ENCODE peak calls at places on chromosomes 1 and 21, in six cellular contexts. Q, M, D, T, W and K are unnamed samples.
A peak's percentile ranks its signal among the peaks of the same experiment; 100 is the strongest.

GRCh38 chr1:55352080-55352800 is 137.1 kb upstream of the USP24 start:
- DNase-seq in Q (no peak), M (no peak), D (no peak), T (peak; percentile 56), W (peak; percentile 83), K (no peak)

GRCh38 chr1:109764561-109765482 is 1.1 kb upstream of the EPS8L3 start:
- DNase-seq in Q (peak; percentile 41), M (no peak), D (peak; percentile 39), T (peak; percentile 10), W (peak; percentile 48), K (no peak)

GRCh38 chr1:156504062-156504813 is 3.7 kb upstream of the MEF2D start:
- DNase-seq in Q (no peak), M (no peak), D (no peak), T (no peak), W (no peak), K (no peak)

GRCh38 chr1:34872133-34872503 is 12.6 kb upstream of the SMIM12 start:
- DNase-seq in Q (no peak), M (no peak), D (no peak), T (no peak), W (no peak), K (no peak)

GRCh38 chr1:117852846-117853555 is 76.4 kb downstream of the GDAP2 start:
- DNase-seq in Q (no peak), M (no peak), D (no peak), T (no peak), W (no peak), K (no peak)

GRCh38 chr1:9010781-9011323 is 15.4 kb downstream of the SLC2A7 start:
- DNase-seq in Q (no peak), M (no peak), D (peak; percentile 89), T (peak; percentile 31), W (peak; percentile 78), K (no peak)

GRCh38 chr21:45223236-45223992 is 64.3 kb downstream of the POFUT2 start:
- DNase-seq in Q (no peak), M (no peak), D (no peak), T (no peak), W (no peak), K (no peak)

GRCh38 chr1:70044832-70045231 is 160.5 kb downstream of the LRRC40 start:
- DNase-seq in Q (no peak), M (no peak), D (no peak), T (no peak), W (no peak), K (no peak)

GRCh38 chr1:162373541-162374375 is 2.9 kb downstream of the SPATA46 start:
- DNase-seq in Q (peak; percentile 61), M (no peak), D (no peak), T (no peak), W (peak; percentile 34), K (no peak)

GRCh38 chr1:14602131-14602530 is 3.6 kb downstream of the KAZN start:
- DNase-seq in Q (no peak), M (no peak), D (no peak), T (peak; percentile 25), W (peak; percentile 91), K (peak; percentile 47)

GRCh38 chr1:50421768-50422674 is 1.2 kb downstream of the DMRTA2 start:
- DNase-seq in Q (no peak), M (no peak), D (no peak), T (no peak), W (no peak), K (no peak)

GRCh38 chr1:193019442-193020026 is 39.6 kb downstream of the UCHL5 start:
- DNase-seq in Q (no peak), M (no peak), D (no peak), T (no peak), W (no peak), K (no peak)

GRCh38 chr1:162177126-162177525 is 107.6 kb downstream of the NOS1AP start:
- DNase-seq in Q (no peak), M (no peak), D (no peak), T (no peak), W (no peak), K (no peak)

GRCh38 chr1:152143147-152143845 is 15.7 kb downstream of the RPTN start:
- DNase-seq in Q (no peak), M (no peak), D (no peak), T (no peak), W (no peak), K (no peak)

GRCh38 chr21:29208666-29209059 is 78.2 kb downstream of the MAP3K7CL start:
- DNase-seq in Q (no peak), M (no peak), D (no peak), T (no peak), W (no peak), K (no peak)

GRCh38 chr1:223811634-223812101 is 34.1 kb downstream of the TP53BP2 start:
- DNase-seq in Q (no peak), M (no peak), D (no peak), T (no peak), W (no peak), K (no peak)

GRCh38 chr1:229024528-229025119 is 246.3 kb upstream of the RAB4A start:
- DNase-seq in Q (peak; percentile 88), M (no peak), D (no peak), T (peak; percentile 33), W (peak; percentile 88), K (peak; percentile 88)

GRCh38 chr1:177368255-177368654 is 197.5 kb downstream of the BRINP2 start:
- DNase-seq in Q (no peak), M (no peak), D (no peak), T (no peak), W (no peak), K (no peak)

GRCh38 chr1:89365206-89365605 is 1.3 kb downstream of the GBP6 start:
- DNase-seq in Q (no peak), M (no peak), D (no peak), T (no peak), W (no peak), K (no peak)

GRCh38 chr1:46622341-46622740 is 5.7 kb upstream of the MOB3C start:
- DNase-seq in Q (no peak), M (no peak), D (no peak), T (no peak), W (peak; percentile 68), K (no peak)

GRCh38 chr1:209723761-209724693 is 19.4 kb downstream of the HSD11B1 start:
- DNase-seq in Q (no peak), M (no peak), D (no peak), T (no peak), W (no peak), K (no peak)

DNA sequence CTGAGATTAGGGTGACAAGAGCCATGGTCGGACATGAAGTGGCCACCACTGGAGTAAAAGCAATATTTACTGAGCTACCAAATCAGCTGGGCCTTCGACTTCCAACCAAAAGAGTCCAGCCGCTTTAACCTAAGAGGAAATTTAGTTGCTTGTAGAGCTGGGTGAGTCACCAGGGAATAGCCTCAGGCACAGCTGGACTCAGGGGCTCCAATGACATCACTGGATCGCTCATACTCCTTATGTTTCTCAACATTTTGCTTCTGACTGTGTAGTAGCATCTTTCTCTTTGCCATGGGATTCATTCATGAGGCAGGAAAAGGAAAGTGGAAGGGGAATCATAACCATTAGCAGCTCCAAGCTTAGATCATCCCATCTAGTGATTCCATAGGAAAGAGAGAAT is 664.4 kb downstream of the MATN1 start:
- DNase-seq in Q (peak; percentile 83), M (no peak), D (no peak), T (no peak), W (no peak), K (no peak)
- H3K27ac ChIP-seq in Q (no peak overlapping the region), M (no peak overlapping the region), D (no peak overlapping the region), T (no peak overlapping the region), W (no peak overlapping the region), K (no peak overlapping the region)

GRCh38 chr1:227330709-227331108 is 12.4 kb upstream of the CDC42BPA start:
- DNase-seq in Q (no peak), M (no peak), D (no peak), T (no peak), W (no peak), K (no peak)
- H3K4me1 ChIP-seq in Q (no peaks in the 10 kb centered on the region), M (no peaks in the 10 kb centered on the region), D (no peaks in the 10 kb centered on the region), T (no peaks in the 10 kb centered on the region), W (no peaks in the 10 kb centered on the region), K (no peaks in the 10 kb centered on the region)

GRCh38 chr21:26167593-26167992 is 3.0 kb downstream of the APP start:
- DNase-seq in Q (no peak), M (no peak), D (no peak), T (no peak), W (no peak), K (no peak)
- H3K4me3 ChIP-seq in Q (no peak overlapping the region), M (no peak overlapping the region), D (no peak overlapping the region), T (peak overlapping the region; percentile 95), W (peak overlapping the region; percentile 4), K (no peak overlapping the region)

DNA sequence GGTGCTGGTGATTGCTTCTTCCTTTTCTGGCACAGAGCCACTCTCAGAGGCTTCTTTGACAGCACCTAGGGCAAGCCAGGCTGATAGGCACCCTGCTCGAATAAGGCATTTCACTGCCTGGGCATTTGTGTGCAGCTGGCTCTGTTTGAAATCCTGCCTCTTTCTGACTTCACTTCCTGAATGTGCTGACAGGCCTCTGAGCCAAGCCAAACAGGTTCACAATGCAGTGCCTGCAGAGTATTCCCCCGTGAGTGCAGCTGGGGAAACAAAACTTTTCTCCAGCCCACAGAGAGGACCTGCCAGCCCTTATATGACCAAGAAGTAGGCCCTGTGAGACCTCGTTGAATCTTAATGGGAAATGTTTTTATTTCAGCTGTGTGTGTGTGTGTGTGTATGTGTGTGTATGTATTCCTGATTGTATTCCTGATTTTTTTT is 10.4 kb downstream of the JUN start:
- DNase-seq in Q (no peak), M (no peak), D (no peak), T (peak; percentile 67), W (peak; percentile 80), K (peak; percentile 85)
- H3K27ac ChIP-seq in Q (no peak overlapping the region), M (peak overlapping the region; percentile 54), D (peak overlapping the region; percentile 11), T (peak overlapping the region; percentile 81), W (peak overlapping the region; percentile 74), K (peak overlapping the region; percentile 99)

GRCh38 chr1:200620273-200621131 is at the start of gene KIF14:
- DNase-seq in Q (peak; percentile 97), M (no peak), D (peak; percentile 98), T (peak; percentile 93), W (peak; percentile 95), K (peak; percentile 98)
- H3K4me1 ChIP-seq in Q (peaks cover 4% of the 10 kb centered on the region), M (peaks cover 19% of the 10 kb centered on the region), D (peaks cover 24% of the 10 kb centered on the region), T (peaks cover 22% of the 10 kb centered on the region), W (peaks cover 19% of the 10 kb centered on the region), K (no peaks in the 10 kb centered on the region)

GRCh38 chr1:65044411-65044810 is 78.1 kb upstream of the JAK1 start:
- DNase-seq in Q (no peak), M (no peak), D (no peak), T (no peak), W (no peak), K (no peak)

GRCh38 chr1:65048325-65048724 is 82.0 kb upstream of the JAK1 start:
- DNase-seq in Q (no peak), M (no peak), D (no peak), T (no peak), W (no peak), K (no peak)

GRCh38 chr1:65041014-65041413 is 74.7 kb upstream of the JAK1 start:
- DNase-seq in Q (no peak), M (no peak), D (peak; percentile 76), T (peak; percentile 30), W (no peak), K (peak; percentile 52)

GRCh38 chr1:65042467-65042866 is 76.1 kb upstream of the JAK1 start:
- DNase-seq in Q (no peak), M (no peak), D (no peak), T (no peak), W (no peak), K (no peak)

GRCh38 chr1:65045022-65045786 is 78.9 kb upstream of the JAK1 start:
- DNase-seq in Q (no peak), M (no peak), D (no peak), T (no peak), W (no peak), K (no peak)
- H3K4me3 ChIP-seq in Q (no peak overlapping the region), M (no peak overlapping the region), D (no peak overlapping the region), T (no peak overlapping the region), W (no peak overlapping the region), K (no peak overlapping the region)

GRCh38 chr1:157734328-157734727 is 33.8 kb upstream of the FCRL3 start:
- DNase-seq in Q (no peak), M (no peak), D (no peak), T (no peak), W (no peak), K (no peak)
- H3K27ac ChIP-seq in Q (no peak overlapping the region), M (no peak overlapping the region), D (no peak overlapping the region), T (no peak overlapping the region), W (no peak overlapping the region), K (no peak overlapping the region)